ENCODE peak calls at places on chromosomes 6 and 20, in ten cellular contexts. One of them, this sample, is unnamed.

GRCh38 chr20:52823303-52823702 is 148.9 kb upstream of the TSHZ2 start:
- DNase-seq in IMR-90: no peak
- DNase-seq in colonic mucosa: no peak
- DNase-seq in astrocyte: no peak
- DNase-seq in mammary epithelial cell: peak; percentile 32
- DNase-seq in neuronal stem cell: no peak
- DNase-seq in kidney: no peak
- DNase-seq in HepG2: no peak
- DNase-seq in SK-N-SH: no peak
- DNase-seq in endodermal cell: no peak
- DNase-seq in this sample: no peak

GRCh38 chr6:83019741-83020140 is 45.9 kb downstream of the UBE3D start:
- DNase-seq in SK-N-SH: no peak
- DNase-seq in HepG2: no peak
- DNase-seq in endodermal cell: no peak
- DNase-seq in IMR-90: no peak
- DNase-seq in colonic mucosa: no peak
- DNase-seq in astrocyte: no peak
- DNase-seq in mammary epithelial cell: no peak
- DNase-seq in kidney: no peak
- DNase-seq in neuronal stem cell: no peak
- DNase-seq in this sample: no peak

GRCh38 chr6:169131356-169131755 is 122.3 kb downstream of the THBS2 start:
- DNase-seq in SK-N-SH: no peak
- DNase-seq in HepG2: no peak
- DNase-seq in mammary epithelial cell: no peak
- DNase-seq in astrocyte: peak; percentile 25
- DNase-seq in kidney: no peak
- DNase-seq in colonic mucosa: no peak
- DNase-seq in endodermal cell: no peak
- DNase-seq in neuronal stem cell: no peak
- DNase-seq in IMR-90: no peak
- DNase-seq in this sample: no peak

GRCh38 chr6:157241411-157241979 is 81.8 kb downstream of the TMEM242 start:
- DNase-seq in HepG2: no peak
- DNase-seq in endodermal cell: no peak
- DNase-seq in SK-N-SH: no peak
- DNase-seq in astrocyte: no peak
- DNase-seq in neuronal stem cell: no peak
- DNase-seq in colonic mucosa: peak; percentile 71
- DNase-seq in IMR-90: no peak
- DNase-seq in kidney: peak; percentile 66
- DNase-seq in mammary epithelial cell: no peak
- DNase-seq in this sample: no peak

GRCh38 chr6:26576929-26577719 is 19.6 kb upstream of the ABT1 start:
- DNase-seq in neuronal stem cell: peak; percentile 63
- DNase-seq in IMR-90: peak; percentile 88
- DNase-seq in endodermal cell: peak; percentile 92
- DNase-seq in SK-N-SH: no peak
- DNase-seq in mammary epithelial cell: peak; percentile 78
- DNase-seq in kidney: no peak
- DNase-seq in HepG2: peak; percentile 75
- DNase-seq in colonic mucosa: peak; percentile 71
- DNase-seq in astrocyte: peak; percentile 63
- DNase-seq in this sample: peak; percentile 72

GRCh38 chr6:125844989-125845388 is 54.2 kb downstream of the NCOA7 start:
- DNase-seq in SK-N-SH: no peak
- DNase-seq in kidney: no peak
- DNase-seq in neuronal stem cell: no peak
- DNase-seq in endodermal cell: no peak
- DNase-seq in IMR-90: no peak
- DNase-seq in colonic mucosa: no peak
- DNase-seq in astrocyte: no peak
- DNase-seq in HepG2: no peak
- DNase-seq in mammary epithelial cell: no peak
- DNase-seq in this sample: no peak

GRCh38 chr6:159969204-159969912 is 476 bp downstream of the IGF2R start:
- DNase-seq in SK-N-SH: peak; percentile 77
- DNase-seq in IMR-90: peak; percentile 17
- DNase-seq in mammary epithelial cell: peak; percentile 29
- DNase-seq in kidney: peak; percentile 90
- DNase-seq in astrocyte: no peak
- DNase-seq in endodermal cell: peak; percentile 78
- DNase-seq in colonic mucosa: no peak
- DNase-seq in neuronal stem cell: peak; percentile 41
- DNase-seq in HepG2: no peak
- DNase-seq in this sample: peak; percentile 71

GRCh38 chr6:41970436-41970846 is 28.8 kb upstream of the CCND3 start:
- DNase-seq in SK-N-SH: no peak
- DNase-seq in kidney: no peak
- DNase-seq in colonic mucosa: no peak
- DNase-seq in astrocyte: peak; percentile 5
- DNase-seq in neuronal stem cell: no peak
- DNase-seq in IMR-90: peak; percentile 38
- DNase-seq in endodermal cell: no peak
- DNase-seq in HepG2: no peak
- DNase-seq in mammary epithelial cell: peak; percentile 40
- DNase-seq in this sample: peak; percentile 63

GRCh38 chr6:157760137-157760536 is 62.9 kb upstream of the SNX9 start:
- DNase-seq in SK-N-SH: no peak
- DNase-seq in HepG2: no peak
- DNase-seq in kidney: no peak
- DNase-seq in colonic mucosa: no peak
- DNase-seq in mammary epithelial cell: no peak
- DNase-seq in neuronal stem cell: no peak
- DNase-seq in astrocyte: no peak
- DNase-seq in IMR-90: no peak
- DNase-seq in endodermal cell: peak; percentile 13
- DNase-seq in this sample: no peak

GRCh38 chr20:10619427-10619826 is 54.4 kb downstream of the JAG1 start:
- DNase-seq in mammary epithelial cell: peak; percentile 94
- DNase-seq in HepG2: no peak
- DNase-seq in colonic mucosa: no peak
- DNase-seq in kidney: no peak
- DNase-seq in IMR-90: peak; percentile 92
- DNase-seq in endodermal cell: no peak
- DNase-seq in neuronal stem cell: no peak
- DNase-seq in SK-N-SH: no peak
- DNase-seq in astrocyte: peak; percentile 95
- DNase-seq in this sample: peak; percentile 92

GRCh38 chr6:31510007-31510406 is 12.1 kb downstream of the MICB start:
- DNase-seq in SK-N-SH: no peak
- DNase-seq in astrocyte: no peak
- DNase-seq in IMR-90: no peak
- DNase-seq in kidney: no peak
- DNase-seq in neuronal stem cell: no peak
- DNase-seq in endodermal cell: no peak
- DNase-seq in mammary epithelial cell: peak; percentile 23
- DNase-seq in colonic mucosa: no peak
- DNase-seq in HepG2: no peak
- DNase-seq in this sample: no peak

DNA sequence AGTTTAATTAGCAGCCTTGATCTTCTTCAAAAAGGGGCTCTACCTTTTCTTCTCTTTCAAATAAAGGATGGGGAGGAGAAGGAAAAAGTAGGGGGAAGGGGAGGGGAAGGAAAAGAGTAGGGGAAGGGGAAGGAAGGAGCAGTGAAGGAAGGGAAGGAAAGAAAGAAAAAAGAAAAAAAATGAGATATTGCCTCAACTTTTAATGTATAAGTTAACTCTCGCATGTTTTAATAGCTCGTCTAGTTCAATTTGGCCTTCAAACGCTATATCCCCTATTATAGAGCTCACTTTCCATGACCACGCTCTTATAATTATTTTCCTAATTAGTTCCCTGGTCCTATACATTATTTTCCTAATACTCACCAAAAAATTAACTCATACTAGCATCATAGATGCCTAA is 11.9 kb upstream of the RIPOR2 start:
- DNase-seq in HepG2: no peak
- DNase-seq in neuronal stem cell: no peak
- DNase-seq in IMR-90: no peak
- DNase-seq in endodermal cell: no peak
- DNase-seq in SK-N-SH: no peak
- DNase-seq in astrocyte: no peak
- DNase-seq in kidney: no peak
- DNase-seq in colonic mucosa: no peak
- DNase-seq in mammary epithelial cell: no peak
- DNase-seq in this sample: no peak
- H3K4me1 ChIP-seq in HepG2: no peaks in the 10 kb centered on the region
- H3K4me1 ChIP-seq in neuronal stem cell: no peaks in the 10 kb centered on the region
- H3K4me1 ChIP-seq in IMR-90: peaks cover 4% of the 10 kb centered on the region
- H3K4me1 ChIP-seq in endodermal cell: no peaks in the 10 kb centered on the region
- H3K4me1 ChIP-seq in SK-N-SH: no peaks in the 10 kb centered on the region
- H3K4me1 ChIP-seq in astrocyte: no peaks in the 10 kb centered on the region
- H3K4me1 ChIP-seq in kidney: no peaks in the 10 kb centered on the region
- H3K4me1 ChIP-seq in colonic mucosa: no peaks in the 10 kb centered on the region
- H3K4me1 ChIP-seq in mammary epithelial cell: no peaks in the 10 kb centered on the region
- H3K4me1 ChIP-seq in this sample: peaks cover 15% of the 10 kb centered on the region

GRCh38 chr20:16419138-16419715 is 154.0 kb downstream of the KIF16B start:
- DNase-seq in kidney: no peak
- DNase-seq in endodermal cell: no peak
- DNase-seq in SK-N-SH: no peak
- DNase-seq in IMR-90: no peak
- DNase-seq in colonic mucosa: no peak
- DNase-seq in mammary epithelial cell: peak; percentile 76
- DNase-seq in HepG2: no peak
- DNase-seq in neuronal stem cell: no peak
- DNase-seq in astrocyte: no peak
- DNase-seq in this sample: no peak

GRCh38 chr20:16423311-16424212 is 149.7 kb downstream of the KIF16B start:
- DNase-seq in neuronal stem cell: no peak
- DNase-seq in kidney: no peak
- DNase-seq in IMR-90: peak; percentile 36
- DNase-seq in mammary epithelial cell: no peak
- DNase-seq in endodermal cell: no peak
- DNase-seq in SK-N-SH: no peak
- DNase-seq in colonic mucosa: no peak
- DNase-seq in HepG2: no peak
- DNase-seq in astrocyte: no peak
- DNase-seq in this sample: no peak

GRCh38 chr20:16428112-16428511 is 145.1 kb downstream of the KIF16B start:
- DNase-seq in SK-N-SH: no peak
- DNase-seq in endodermal cell: no peak
- DNase-seq in HepG2: no peak
- DNase-seq in astrocyte: no peak
- DNase-seq in neuronal stem cell: no peak
- DNase-seq in colonic mucosa: no peak
- DNase-seq in IMR-90: no peak
- DNase-seq in mammary epithelial cell: no peak
- DNase-seq in kidney: no peak
- DNase-seq in this sample: no peak

DNA sequence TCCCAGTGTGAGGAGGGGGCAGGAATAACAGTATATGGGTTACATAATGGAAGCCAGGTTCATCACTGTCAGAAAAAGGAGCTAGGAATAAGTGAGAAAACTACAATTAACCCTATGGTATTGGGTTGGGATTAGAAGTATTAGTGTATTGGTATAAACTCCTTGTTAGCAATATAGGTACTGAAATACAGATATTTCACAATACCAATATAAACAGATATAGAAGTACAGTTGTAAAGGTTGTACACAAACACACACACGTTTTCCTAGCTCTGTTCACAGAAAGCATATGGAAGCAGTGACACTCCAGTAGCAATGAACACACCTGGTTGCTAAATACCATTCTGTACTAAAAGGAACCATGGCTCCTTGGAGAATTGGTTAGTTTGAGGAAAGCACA is 148.5 kb downstream of the KIF16B start:
- DNase-seq in mammary epithelial cell: no peak
- DNase-seq in IMR-90: no peak
- DNase-seq in colonic mucosa: no peak
- DNase-seq in HepG2: no peak
- DNase-seq in SK-N-SH: no peak
- DNase-seq in kidney: no peak
- DNase-seq in endodermal cell: no peak
- DNase-seq in astrocyte: no peak
- DNase-seq in neuronal stem cell: no peak
- DNase-seq in this sample: no peak
- H3K36me3 ChIP-seq in mammary epithelial cell: peaks cover 1% of the 10 kb centered on the region
- H3K36me3 ChIP-seq in IMR-90: peaks cover 13% of the 10 kb centered on the region
- H3K36me3 ChIP-seq in colonic mucosa: no peaks in the 10 kb centered on the region
- H3K36me3 ChIP-seq in HepG2: peaks cover 2% of the 10 kb centered on the region
- H3K36me3 ChIP-seq in SK-N-SH: peaks cover 17% of the 10 kb centered on the region
- H3K36me3 ChIP-seq in kidney: peaks cover 18% of the 10 kb centered on the region
- H3K36me3 ChIP-seq in endodermal cell: peaks cover 14% of the 10 kb centered on the region
- H3K36me3 ChIP-seq in astrocyte: no peaks in the 10 kb centered on the region
- H3K36me3 ChIP-seq in neuronal stem cell: no peaks in the 10 kb centered on the region
- H3K36me3 ChIP-seq in this sample: peaks cover 21% of the 10 kb centered on the region

DNA sequence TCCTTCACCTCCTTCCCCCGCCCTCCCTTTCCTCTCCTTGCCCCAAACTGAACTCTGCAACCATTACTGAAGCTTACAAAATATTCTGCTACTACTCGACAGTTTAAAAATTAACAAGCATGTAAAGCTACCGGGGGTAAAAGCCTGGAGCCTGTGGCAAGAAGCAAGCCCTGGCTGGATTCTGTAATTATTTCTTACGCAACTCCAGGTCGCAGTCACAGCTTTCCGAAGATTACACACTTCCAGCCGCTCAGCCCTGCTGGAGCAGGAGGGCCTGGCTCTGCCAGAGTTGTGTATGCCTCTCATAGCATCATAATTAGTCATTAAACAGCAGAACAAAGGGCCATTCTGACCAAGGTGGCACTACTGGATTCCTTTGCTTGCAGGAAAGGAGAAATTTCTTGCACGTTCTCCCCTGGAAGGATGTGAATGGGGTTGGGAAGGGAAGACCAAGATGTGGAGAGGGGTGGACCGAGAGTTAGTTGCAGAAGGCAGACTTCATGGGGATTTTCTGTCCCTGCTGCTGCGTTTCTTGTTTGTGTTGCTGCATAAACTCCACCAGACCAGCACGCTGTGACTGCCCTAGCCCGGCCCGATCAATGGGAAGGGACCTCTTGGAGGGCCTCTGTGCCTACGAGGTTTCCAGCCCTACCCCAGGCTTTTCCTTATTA is 23.6 kb downstream of the FOXQ1 start:
- DNase-seq in SK-N-SH: no peak
- DNase-seq in kidney: peak; percentile 90
- DNase-seq in IMR-90: peak; percentile 76
- DNase-seq in astrocyte: peak; percentile 87
- DNase-seq in HepG2: peak; percentile 98
- DNase-seq in colonic mucosa: peak; percentile 69
- DNase-seq in endodermal cell: peak; percentile 80
- DNase-seq in neuronal stem cell: no peak
- DNase-seq in mammary epithelial cell: peak; percentile 97
- DNase-seq in this sample: peak; percentile 95
- H3K9ac ChIP-seq in SK-N-SH: no peak overlapping the region
- H3K9ac ChIP-seq in kidney: no peak overlapping the region
- H3K9ac ChIP-seq in IMR-90: no peak overlapping the region
- H3K9ac ChIP-seq in astrocyte: peak overlapping the region; percentile 30
- H3K9ac ChIP-seq in HepG2: peak overlapping the region; percentile 61
- H3K9ac ChIP-seq in colonic mucosa: no peak overlapping the region
- H3K9ac ChIP-seq in endodermal cell: peak overlapping the region; percentile 23
- H3K9ac ChIP-seq in neuronal stem cell: no peak overlapping the region
- H3K9ac ChIP-seq in mammary epithelial cell: peak overlapping the region; percentile 37
- H3K9ac ChIP-seq in this sample: no peak overlapping the region

DNA sequence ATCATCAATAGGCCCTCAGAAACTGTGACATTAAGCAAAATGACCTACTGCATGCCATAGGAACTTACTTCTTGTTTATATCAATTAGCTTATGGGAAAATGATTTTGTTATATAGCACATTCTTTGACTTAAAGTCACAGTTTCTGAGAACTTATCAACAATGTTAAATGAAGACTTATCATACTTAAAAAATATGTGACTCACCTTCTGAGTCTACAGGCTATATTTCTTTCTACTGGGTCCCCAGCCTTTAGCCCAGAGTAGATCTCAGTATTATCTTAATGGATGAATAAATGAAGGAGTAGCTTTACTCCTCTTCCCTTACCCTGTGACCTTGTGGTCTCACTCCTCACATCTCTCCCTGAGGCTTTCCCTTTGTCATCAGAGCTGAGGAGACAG is 180.2 kb downstream of the MAFB start:
- DNase-seq in kidney: no peak
- DNase-seq in astrocyte: peak; percentile 40
- DNase-seq in SK-N-SH: no peak
- DNase-seq in mammary epithelial cell: no peak
- DNase-seq in colonic mucosa: no peak
- DNase-seq in endodermal cell: no peak
- DNase-seq in neuronal stem cell: no peak
- DNase-seq in HepG2: no peak
- DNase-seq in IMR-90: no peak
- DNase-seq in this sample: no peak
- H3K4me1 ChIP-seq in kidney: no peaks in the 10 kb centered on the region
- H3K4me1 ChIP-seq in astrocyte: peaks cover 7% of the 10 kb centered on the region
- H3K4me1 ChIP-seq in SK-N-SH: no peaks in the 10 kb centered on the region
- H3K4me1 ChIP-seq in mammary epithelial cell: peaks cover 25% of the 10 kb centered on the region
- H3K4me1 ChIP-seq in colonic mucosa: no peaks in the 10 kb centered on the region
- H3K4me1 ChIP-seq in endodermal cell: peaks cover 6% of the 10 kb centered on the region
- H3K4me1 ChIP-seq in neuronal stem cell: no peaks in the 10 kb centered on the region
- H3K4me1 ChIP-seq in HepG2: no peaks in the 10 kb centered on the region
- H3K4me1 ChIP-seq in IMR-90: no peaks in the 10 kb centered on the region
- H3K4me1 ChIP-seq in this sample: peaks cover 50% of the 10 kb centered on the region